ENCODE peak calls at places on chromosomes 12 and 14, in five cellular contexts. C is CD4-positive, alpha-beta T cell; B is tibial artery; J is foreskin fibroblast; Z is transverse colon. E is an unnamed sample.

GRCh38 chr12:117685115-117685926 is 283.5 kb downstream of the KSR2 start:
- DNase-seq in C (no peak), B (peak), Z (peak), J (peak), E (peak)

GRCh38 chr14:103121161-103121845 is 2.0 kb upstream of the TNFAIP2 start:
- DNase-seq in C (no peak), Z (peak), J (no peak), B (peak), E (peak)

GRCh38 chr12:104604070-104604994 is 147.6 kb downstream of the CHST11 start:
- DNase-seq in J (peak), C (peak), B (peak), Z (peak), E (peak)

GRCh38 chr12:14567311-14568195 is at the start of gene PLBD1:
- DNase-seq in J (peak), B (peak), C (no peak), Z (peak), E (peak)

GRCh38 chr14:98182385-98183055 is 1089.5 kb downstream of the BCL11B start:
- DNase-seq in J (no peak), B (no peak), C (no peak), Z (no peak), E (no peak)

GRCh38 chr12:109277899-109278762 is 31.0 kb downstream of the FOXN4 start:
- DNase-seq in C (no peak), J (peak), Z (no peak), B (no peak), E (no peak)

GRCh38 chr12:93572712-93573551 is 457 bp downstream of the SOCS2 start:
- DNase-seq in J (peak), B (peak), C (no peak), Z (peak), E (peak)

GRCh38 chr14:64423987-64424386 is 35.8 kb downstream of the MTHFD1 start:
- DNase-seq in J (peak), C (no peak), Z (no peak), B (no peak), E (no peak)

GRCh38 chr14:68548194-68549056 is 244.4 kb downstream of the ZFP36L1 start:
- DNase-seq in B (peak), Z (peak), J (peak), C (no peak), E (peak)

GRCh38 chr12:8829621-8830020 is 7.2 kb downstream of the A2ML1 start:
- DNase-seq in C (no peak), Z (no peak), B (no peak), J (no peak), E (no peak)

GRCh38 chr12:65282840-65283239 is 4.4 kb downstream of the MSRB3 start:
- DNase-seq in J (no peak), Z (no peak), B (no peak), C (no peak), E (no peak)